ENCODE peak calls at places on chromosomes 11 and 22, in five cellular contexts. One of them, this sample, is unnamed.

GRCh38 chr22:46053563-46054090 is 76.7 kb upstream of the WNT7B start:
- DNase-seq in GM19239: no peak
- DNase-seq in pancreas: peak; percentile 88
- DNase-seq in H9: no peak
- DNase-seq in fibroblast of the aortic adventitia: peak; percentile 62
- DNase-seq in this sample: peak; percentile 88

GRCh38 chr11:44178381-44178780 is 82.9 kb downstream of the EXT2 start:
- DNase-seq in pancreas: no peak
- DNase-seq in GM19239: no peak
- DNase-seq in H9: no peak
- DNase-seq in fibroblast of the aortic adventitia: peak; percentile 37
- DNase-seq in this sample: no peak

GRCh38 chr11:48116843-48117242 is 99.8 kb upstream of the OR4B1 start:
- DNase-seq in pancreas: no peak
- DNase-seq in H9: no peak
- DNase-seq in GM19239: no peak
- DNase-seq in fibroblast of the aortic adventitia: no peak
- DNase-seq in this sample: no peak

GRCh38 chr11:65718964-65719492 is 1.6 kb downstream of the RNASEH2C start:
- DNase-seq in fibroblast of the aortic adventitia: peak; percentile 32
- DNase-seq in GM19239: no peak
- DNase-seq in H9: no peak
- DNase-seq in pancreas: peak; percentile 74
- DNase-seq in this sample: no peak

GRCh38 chr11:129894281-129895125 is 875 bp downstream of the NFRKB start:
- DNase-seq in fibroblast of the aortic adventitia: peak; percentile 9
- DNase-seq in pancreas: no peak
- DNase-seq in GM19239: peak; percentile 25
- DNase-seq in H9: no peak
- DNase-seq in this sample: no peak

GRCh38 chr11:12163181-12163841 is 52.9 kb downstream of the MICAL2 start:
- DNase-seq in fibroblast of the aortic adventitia: no peak
- DNase-seq in pancreas: no peak
- DNase-seq in GM19239: no peak
- DNase-seq in H9: no peak
- DNase-seq in this sample: no peak

GRCh38 chr11:129705341-129705740 is 110.3 kb upstream of the TMEM45B start:
- DNase-seq in H9: no peak
- DNase-seq in pancreas: no peak
- DNase-seq in fibroblast of the aortic adventitia: no peak
- DNase-seq in GM19239: no peak
- DNase-seq in this sample: no peak

GRCh38 chr22:35842954-35843353 is 125.3 kb downstream of the APOL5 start:
- DNase-seq in fibroblast of the aortic adventitia: peak; percentile 31
- DNase-seq in pancreas: no peak
- DNase-seq in GM19239: peak; percentile 2
- DNase-seq in H9: peak; percentile 51
- DNase-seq in this sample: no peak

GRCh38 chr22:27046603-27047002 is 389.2 kb downstream of the MIAT start:
- DNase-seq in fibroblast of the aortic adventitia: no peak
- DNase-seq in GM19239: no peak
- DNase-seq in H9: no peak
- DNase-seq in pancreas: no peak
- DNase-seq in this sample: no peak

This sample was measured in sciatic nerve.